ENCODE peak calls at places on chromosome 22, in seven cellular contexts. F is fibroblast of mammary gland; D is anterior cingulate cortex; I is stimulated activated CD4-positive, alpha-beta T cell treated with anti-CD3 and anti-CD28 coated beads, Interleukin-2, amount 100 ng/mL, for 24 hours; Q is M059J; L is NCI-H1105; O is NCI-H748 treated with DMSO at 0.1 percent for 48 hours. R is an unnamed sample.

GRCh38 chr22:40499187-40499753 is 128.9 kb downstream of the SGSM3 start:
- DNase-seq in F (peak), I (no peak), D (no peak), L (no peak), Q (peak), O (no peak), R (peak)

GRCh38 chr22:45970709-45971388 is 6.1 kb downstream of the WNT7B start:
- DNase-seq in I (no peak), O (no peak), Q (peak), F (peak), L (no peak), D (no peak), R (peak)

GRCh38 chr22:35590634-35591295 is 26.4 kb downstream of the MB start:
- DNase-seq in F (no peak), O (no peak), L (no peak), D (no peak), I (no peak), Q (no peak), R (no peak)

GRCh38 chr22:25759825-25760231 is 17.8 kb downstream of the MYO18B start:
- DNase-seq in L (no peak), D (no peak), O (no peak), I (no peak), F (peak), Q (peak), R (peak)

GRCh38 chr22:36454916-36455570 is 26.4 kb downstream of the TXN2 start:
- DNase-seq in O (peak), F (peak), I (peak), D (peak), L (no peak), Q (peak), R (peak)

GRCh38 chr22:37824674-37825641 is 1.8 kb downstream of the GALR3 start:
- DNase-seq in Q (no peak), D (no peak), L (no peak), O (no peak), F (no peak), I (no peak), R (no peak)

GRCh38 chr22:30861688-30862552 is 106.7 kb downstream of the MORC2 start:
- DNase-seq in L (no peak), Q (no peak), D (no peak), F (no peak), I (no peak), O (no peak), R (no peak)

GRCh38 chr22:28799834-28800307 is 498 bp downstream of the XBP1 start:
- DNase-seq in D (peak), O (no peak), Q (peak), L (no peak), I (peak), F (peak), R (peak)

GRCh38 chr22:26779108-26779507 is 121.7 kb downstream of the MIAT start:
- DNase-seq in Q (no peak), I (no peak), O (no peak), D (no peak), F (no peak), L (no peak), R (no peak)

GRCh38 chr22:32533265-32534068 is 58.9 kb downstream of the FBXO7 start:
- DNase-seq in Q (peak), D (no peak), I (no peak), O (no peak), L (no peak), F (peak), R (peak)

GRCh38 chr22:50544078-50544745 is 1.5 kb upstream of the KLHDC7B start:
- DNase-seq in I (peak), F (peak), D (peak), Q (peak), O (no peak), L (no peak), R (peak)

GRCh38 chr22:43777204-43777671 is 34.9 kb downstream of the EFCAB6 start:
- DNase-seq in Q (peak), O (no peak), F (peak), I (no peak), L (no peak), D (peak), R (peak)

GRCh38 chr22:49514656-49515055 is 313.0 kb downstream of the BRD1 start:
- DNase-seq in F (no peak), L (peak), Q (no peak), O (no peak), I (no peak), D (no peak), R (no peak)

GRCh38 chr22:30650508-30651116 is 15.0 kb downstream of the SLC35E4 start:
- DNase-seq in O (no peak), I (no peak), D (peak), Q (no peak), L (no peak), F (no peak), R (no peak)

GRCh38 chr22:22767876-22768602 is 119.6 kb upstream of the IGLL5 start:
- DNase-seq in I (no peak), Q (no peak), F (peak), D (no peak), O (no peak), L (no peak), R (peak)

R was measured in ELR.